ENCODE peak calls at places on chromosomes 5 and 9, in nine cellular contexts. I is NCI-H774; P is posterior vena cava; Z is stimulated activated naive CD4-positive, alpha-beta T cell; X is AG04449; W is kidney tubule cell; K is EL; V is cardiac fibroblast; F is NCI-H510A treated with DMSO at 0.1 percent for 48 hours. B is an unnamed sample.

GRCh38 chr5:109748545-109748944 is 58.8 kb downstream of the MAN2A1 start:
- DNase-seq in V (peak; percentile 16), I (no peak), P (no peak), W (peak; percentile 52), X (no peak), K (peak; percentile 61), F (no peak), Z (no peak), B (no peak)

GRCh38 chr5:33941090-33941489 is 4.9 kb downstream of the RXFP3 start:
- DNase-seq in K (no peak), Z (no peak), I (no peak), W (no peak), V (no peak), F (no peak), X (no peak), P (no peak), B (no peak)

GRCh38 chr9:130599625-130600024 is 20.2 kb downstream of the FUBP3 start:
- DNase-seq in F (no peak), V (no peak), Z (no peak), I (no peak), P (no peak), X (no peak), W (no peak), K (no peak), B (no peak)

GRCh38 chr5:79924936-79925893 is 65.8 kb downstream of the MTX3 start:
- DNase-seq in P (no peak), K (peak; percentile 18), F (no peak), I (no peak), Z (no peak), X (no peak), V (peak; percentile 28), W (peak; percentile 14), B (no peak)

GRCh38 chr5:114782869-114783268 is 386.8 kb downstream of the TRIM36 start:
- DNase-seq in V (no peak), X (no peak), P (peak; percentile 85), Z (no peak), K (no peak), I (no peak), W (no peak), F (no peak), B (no peak)

GRCh38 chr5:97547999-97548797 is 365.2 kb upstream of the RIOK2 start:
- DNase-seq in I (no peak), X (no peak), F (no peak), W (peak; percentile 13), P (no peak), Z (no peak), K (no peak), V (peak; percentile 64), B (no peak)

GRCh38 chr5:111463304-111463703 is 49.0 kb downstream of the STARD4 start:
- DNase-seq in F (peak; percentile 7), V (no peak), Z (no peak), I (no peak), W (no peak), X (no peak), P (no peak), K (no peak), B (no peak)

GRCh38 chr5:156778139-156778696 is 71.9 kb upstream of the PPP1R2B start:
- DNase-seq in W (no peak), F (no peak), P (no peak), V (no peak), I (no peak), Z (no peak), X (no peak), K (no peak), B (no peak)

GRCh38 chr9:81073821-81074220 is 615.5 kb downstream of the TLE1 start:
- DNase-seq in Z (no peak), F (no peak), X (no peak), P (no peak), W (no peak), K (no peak), I (no peak), V (no peak), B (no peak)

GRCh38 chr9:133304477-133305377 is 29.7 kb upstream of the ABO start:
- DNase-seq in F (no peak), I (no peak), Z (no peak), K (no peak), P (no peak), X (no peak), W (no peak), V (no peak), B (no peak)

GRCh38 chr5:124342027-124342471 is 404.4 kb downstream of the ZNF608 start:
- DNase-seq in K (peak; percentile 42), I (no peak), V (peak; percentile 19), Z (no peak), W (no peak), P (no peak), X (peak; percentile 23), F (no peak), B (peak; percentile 90)

GRCh38 chr5:43036409-43036808 is 3.7 kb downstream of the ANXA2R start:
- DNase-seq in Z (no peak), V (no peak), W (no peak), X (no peak), I (no peak), F (no peak), K (no peak), P (no peak), B (no peak)

GRCh38 chr9:88077071-88077617 is 61.1 kb downstream of the SPATA31C2 start:
- DNase-seq in X (no peak), V (no peak), K (no peak), W (no peak), I (no peak), Z (no peak), F (no peak), P (no peak), B (no peak)

GRCh38 chr9:87885484-87886189 is 3.0 kb downstream of the SPATA31E1 start:
- DNase-seq in P (no peak), K (no peak), I (no peak), Z (no peak), V (no peak), W (no peak), F (no peak), X (no peak), B (no peak)

GRCh38 chr5:151153766-151154272 is 3.8 kb downstream of the ANXA6 start:
- DNase-seq in P (no peak), W (no peak), X (no peak), K (no peak), Z (no peak), V (no peak), I (no peak), F (no peak), B (no peak)

GRCh38 chr9:133374612-133375115 is 1.2 kb downstream of the SURF4 start:
- DNase-seq in X (no peak), W (peak; percentile 66), V (peak; percentile 75), F (no peak), P (no peak), Z (no peak), I (no peak), K (peak; percentile 71), B (no peak)

GRCh38 chr5:112006721-112007120 is 249.7 kb upstream of the NREP start:
- DNase-seq in I (no peak), V (peak; percentile 83), K (peak; percentile 73), W (peak; percentile 39), P (no peak), X (no peak), F (no peak), Z (no peak), B (peak; percentile 62)

GRCh38 chr9:89712285-89712684 is 107.5 kb downstream of the GADD45G start:
- DNase-seq in K (no peak), V (no peak), X (no peak), P (no peak), I (no peak), Z (no peak), W (no peak), F (no peak), B (no peak)

GRCh38 chr9:93612796-93613154 is 36.4 kb downstream of the PHF2 start:
- DNase-seq in Z (no peak), I (no peak), F (peak; percentile 45), P (no peak), V (peak; percentile 6), K (no peak), X (no peak), W (no peak), B (no peak)

GRCh38 chr5:130034872-130035271 is 130.6 kb downstream of the CHSY3 start:
- DNase-seq in W (no peak), F (no peak), K (no peak), P (no peak), Z (no peak), V (peak; percentile 68), X (peak; percentile 44), I (no peak), B (peak; percentile 51)

GRCh38 chr5:177303925-177304391 is 359 bp downstream of the PRELID1 start:
- DNase-seq in Z (no peak), X (no peak), K (peak; percentile 29), I (no peak), W (peak; percentile 17), F (no peak), P (no peak), V (peak; percentile 24), B (no peak)

GRCh38 chr5:44603496-44604272 is 205.1 kb upstream of the MRPS30 start:
- DNase-seq in F (no peak), P (no peak), I (no peak), V (no peak), W (no peak), Z (no peak), K (no peak), X (no peak), B (no peak)

GRCh38 chr9:90044710-90045151 is 439.9 kb downstream of the GADD45G start:
- DNase-seq in P (no peak), Z (no peak), V (peak; percentile 1), X (no peak), K (no peak), I (peak; percentile 92), W (peak; percentile 76), F (peak; percentile 96), B (no peak)

GRCh38 chr5:22258139-22258538 is 595.0 kb downstream of the CDH12 start:
- DNase-seq in V (no peak), F (no peak), Z (no peak), K (no peak), W (no peak), P (no peak), I (no peak), X (no peak), B (no peak)

GRCh38 chr9:3507395-3508077 is 18.3 kb downstream of the RFX3 start:
- DNase-seq in Z (no peak), V (no peak), I (peak; percentile 69), K (no peak), P (no peak), X (no peak), F (no peak), W (no peak), B (no peak)

GRCh38 chr9:100856238-100856637 is 172.3 kb upstream of the PLPPR1 start:
- DNase-seq in V (no peak), X (no peak), P (no peak), F (peak; percentile 63), Z (no peak), K (no peak), W (peak; percentile 74), I (peak; percentile 18), B (no peak)

GRCh38 chr9:110240198-110240597 is 16.1 kb downstream of the TXN start:
- DNase-seq in K (no peak), V (no peak), X (no peak), Z (no peak), I (no peak), F (no peak), W (no peak), P (no peak), B (no peak)

GRCh38 chr5:149960272-149961185 is at the start of gene SLC26A2:
- DNase-seq in I (peak; percentile 97), X (peak; percentile 87), W (peak; percentile 99), F (peak; percentile 98), K (peak; percentile 98), P (peak; percentile 99), Z (peak; percentile 88), V (peak; percentile 99), B (peak; percentile 94)